ENCODE peak calls at places on chromosomes 12 and 14, in four cellular contexts. H, C, N and L are unnamed samples. For H3K4me1, the result is how much of the 10 kb centered on the place peaks cover.

GRCh38 chr14:73750161-73750901 is 36.1 kb upstream of the PNMA1 start:
- DNase-seq in H (peak), C (no peak), N (no peak), L (no peak)

GRCh38 chr12:79559591-79559990 is 131.2 kb downstream of the PAWR start:
- DNase-seq in H (no peak), C (no peak), N (no peak), L (no peak)

GRCh38 chr12:29634057-29634456 is 136.6 kb upstream of the OVCH1 start:
- DNase-seq in H (no peak), C (no peak), N (no peak), L (no peak)

GRCh38 chr12:48086327-48086726 is 19.6 kb downstream of the SENP1 start:
- DNase-seq in H (no peak), C (no peak), N (no peak), L (no peak)

GRCh38 chr14:99361596-99362220 is 89.7 kb upstream of the BCL11B start:
- DNase-seq in H (no peak), C (no peak), N (no peak), L (no peak)

GRCh38 chr14:56808314-56809201 is 1.7 kb downstream of the OTX2 start:
- DNase-seq in H (no peak), C (no peak), N (no peak), L (no peak)

GRCh38 chr14:29927596-29928341 is at the start of gene PRKD1:
- DNase-seq in H (peak), C (peak), N (peak), L (no peak)

GRCh38 chr14:100078997-100079561 is 13.9 kb downstream of the EVL start:
- DNase-seq in H (peak), C (no peak), N (no peak), L (no peak)

GRCh38 chr12:2247109-2247508 is 194.3 kb downstream of the CACNA1C start:
- DNase-seq in H (no peak), C (no peak), N (no peak), L (no peak)

GRCh38 chr14:39241637-39242036 is 7.9 kb downstream of the MIA2 start:
- DNase-seq in H (no peak), C (no peak), N (no peak), L (no peak)

GRCh38 chr12:118058881-118059644 is 1.9 kb downstream of the WSB2 start:
- DNase-seq in H (no peak), C (no peak), N (no peak), L (no peak)

GRCh38 chr14:77985235-77985634 is 184.9 kb upstream of the NRXN3 start:
- DNase-seq in H (no peak), C (no peak), N (no peak), L (no peak)

GRCh38 chr12:93759512-93760081 is 82.4 kb downstream of the CRADD start:
- DNase-seq in H (no peak), C (no peak), N (no peak), L (no peak)

GRCh38 chr14:69711065-69711464 is 55.9 kb upstream of the SRSF5 start:
- DNase-seq in H (peak), C (no peak), N (peak), L (no peak)

GRCh38 chr12:1488908-1489381 is 105.4 kb downstream of the FBXL14 start:
- DNase-seq in H (no peak), C (peak), N (no peak), L (no peak)

GRCh38 chr12:19431407-19432308 is 7.6 kb upstream of the AEBP2 start:
- DNase-seq in H (no peak), C (no peak), N (no peak), L (peak)

GRCh38 chr12:120669055-120669828 is 17.7 kb upstream of the MLEC start:
- DNase-seq in H (peak), C (peak), N (no peak), L (no peak)

GRCh38 chr12:2891240-2892053 is 756 bp downstream of the TULP3 start:
- DNase-seq in H (peak), C (peak), N (peak), L (peak)

GRCh38 chr12:111024205-111024794 is 103.9 kb upstream of the MYL2 start:
- DNase-seq in H (peak), C (no peak), N (peak), L (peak)

GRCh38 chr14:23449314-23449713 is 13.9 kb upstream of the MYH7 start:
- DNase-seq in H (peak), C (peak), N (no peak), L (no peak)

GRCh38 chr14:100824156-100824555 is 1.8 kb upstream of the MEG3 start:
- DNase-seq in H (no peak), C (no peak), N (peak), L (no peak)

GRCh38 chr12:19131020-19131431 is 1.5 kb downstream of the PLEKHA5 start:
- DNase-seq in H (peak), C (no peak), N (no peak), L (peak)

GRCh38 chr12:49808686-49809368 is 19.4 kb downstream of the NCKAP5L start:
- DNase-seq in H (no peak), C (peak), N (peak), L (no peak)

GRCh38 chr12:90899456-90900182 is 55.4 kb downstream of the CCER1 start:
- DNase-seq in H (no peak), C (no peak), N (no peak), L (no peak)

GRCh38 chr12:57343703-57344378 is 87.0 kb downstream of the R3HDM2 start:
- DNase-seq in H (no peak), C (no peak), N (no peak), L (no peak)

GRCh38 chr12:105427883-105428282 is 97.4 kb downstream of the C12orf75 start:
- DNase-seq in H (no peak), C (no peak), N (no peak), L (no peak)

GRCh38 chr14:26820101-26820500 is 222.3 kb upstream of the NOVA1 start:
- DNase-seq in H (no peak), C (no peak), N (no peak), L (no peak)

GRCh38 chr14:63375772-63376171 is 57.0 kb upstream of the GPHB5 start:
- DNase-seq in H (no peak), C (no peak), N (no peak), L (no peak)

GRCh38 chr14:83894519-83894918 is 1635.4 kb upstream of the FLRT2 start:
- DNase-seq in H (no peak), C (no peak), N (no peak), L (no peak)

GRCh38 chr12:1297639-1298038 is 296.7 kb downstream of the FBXL14 start:
- DNase-seq in H (no peak), C (no peak), N (no peak), L (no peak)

GRCh38 chr12:100706029-100706428 is 88.5 kb upstream of the ANO4 start:
- DNase-seq in H (no peak), C (no peak), N (no peak), L (no peak)

GRCh38 chr12:54421175-54421872 is 2.3 kb upstream of the ITGA5 start:
- DNase-seq in H (no peak), C (peak), N (peak), L (no peak)

GRCh38 chr12:89701606-89702206 is 6.9 kb downstream of the ATP2B1 start:
- DNase-seq in H (no peak), C (no peak), N (no peak), L (no peak)

GRCh38 chr12:57476162-57476992 is 3.3 kb downstream of the ARHGAP9 start:
- DNase-seq in H (no peak), C (no peak), N (no peak), L (no peak)

GRCh38 chr14:73655851-73656250 is 11.1 kb downstream of the DNAL1 start:
- DNase-seq in H (no peak), C (no peak), N (no peak), L (no peak)

GRCh38 chr12:69241444-69242092 is 2.2 kb downstream of the CPSF6 start:
- DNase-seq in H (no peak), C (no peak), N (no peak), L (no peak)
- H3K4me1 ChIP-seq in H (under half), C (under half), N (under half), L (under half)

GRCh38 chr14:104341532-104342434 is 203.4 kb downstream of the KIF26A start:
- DNase-seq in H (peak), C (no peak), N (no peak), L (peak)
- H3K4me3 ChIP-seq in H (no peak), C (no peak), N (no peak), L (no peak)

GRCh38 chr12:92130999-92131398 is 14.6 kb downstream of the BTG1 start:
- DNase-seq in H (no peak), C (no peak), N (no peak), L (no peak)

GRCh38 chr12:92133166-92133565 is 12.5 kb downstream of the BTG1 start:
- DNase-seq in H (no peak), C (no peak), N (no peak), L (no peak)

GRCh38 chr12:92128612-92129011 is 17.0 kb downstream of the BTG1 start:
- DNase-seq in H (no peak), C (no peak), N (no peak), L (no peak)

GRCh38 chr12:92132282-92132681 is 13.4 kb downstream of the BTG1 start:
- DNase-seq in H (no peak), C (no peak), N (no peak), L (no peak)

GRCh38 chr12:92129609-92130008 is 16.0 kb downstream of the BTG1 start:
- DNase-seq in H (no peak), C (no peak), N (no peak), L (no peak)
- H3K4me1 ChIP-seq in H (under half), C (under half), N (under half), L (under half)

DNA sequence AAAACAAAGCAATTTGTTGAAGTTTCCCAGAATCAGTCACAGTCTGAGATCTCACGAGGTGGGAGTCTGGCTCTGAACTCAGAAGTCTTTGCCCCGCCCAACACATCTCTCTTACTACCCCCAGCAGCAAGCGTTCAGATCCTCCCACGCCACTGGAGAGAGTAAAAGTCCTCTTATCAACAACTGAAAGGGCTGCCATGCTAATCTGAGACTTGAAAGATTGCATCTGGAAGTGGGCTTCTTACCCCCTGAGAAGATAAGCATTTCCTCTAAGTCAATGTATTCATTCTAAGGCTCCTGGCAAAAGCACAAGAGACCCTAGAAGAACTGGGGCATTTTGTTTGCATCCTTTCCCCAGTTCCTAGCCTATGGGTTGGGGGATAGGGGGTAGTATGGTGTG is 34.1 kb upstream of the STON2 start:
- DNase-seq in H (no peak), C (no peak), N (no peak), L (no peak)
- H3K4me3 ChIP-seq in H (no peak), C (no peak), N (no peak), L (no peak)

GRCh38 chr12:80711866-80712265 is 4.4 kb downstream of the MYF6 start:
- DNase-seq in H (no peak), C (no peak), N (no peak), L (no peak)
- H3K4me1 ChIP-seq in H (under half), C (under half), N (under half), L (under half)

GRCh38 chr12:126193190-126193589 is 1128.0 kb downstream of the AACS start:
- DNase-seq in H (no peak), C (no peak), N (no peak), L (no peak)

GRCh38 chr12:126189856-126190255 is 1124.6 kb downstream of the AACS start:
- DNase-seq in H (no peak), C (no peak), N (no peak), L (no peak)

GRCh38 chr12:126191037-126191891 is 1126.0 kb downstream of the AACS start:
- DNase-seq in H (no peak), C (no peak), N (no peak), L (no peak)

GRCh38 chr12:126196263-126196662 is 1131.0 kb downstream of the AACS start:
- DNase-seq in H (no peak), C (no peak), N (no peak), L (no peak)

GRCh38 chr12:126191949-126192348 is 1126.7 kb downstream of the AACS start:
- DNase-seq in H (no peak), C (no peak), N (no peak), L (no peak)
- H3K4me3 ChIP-seq in H (no peak), C (no peak), N (no peak), L (no peak)

DNA sequence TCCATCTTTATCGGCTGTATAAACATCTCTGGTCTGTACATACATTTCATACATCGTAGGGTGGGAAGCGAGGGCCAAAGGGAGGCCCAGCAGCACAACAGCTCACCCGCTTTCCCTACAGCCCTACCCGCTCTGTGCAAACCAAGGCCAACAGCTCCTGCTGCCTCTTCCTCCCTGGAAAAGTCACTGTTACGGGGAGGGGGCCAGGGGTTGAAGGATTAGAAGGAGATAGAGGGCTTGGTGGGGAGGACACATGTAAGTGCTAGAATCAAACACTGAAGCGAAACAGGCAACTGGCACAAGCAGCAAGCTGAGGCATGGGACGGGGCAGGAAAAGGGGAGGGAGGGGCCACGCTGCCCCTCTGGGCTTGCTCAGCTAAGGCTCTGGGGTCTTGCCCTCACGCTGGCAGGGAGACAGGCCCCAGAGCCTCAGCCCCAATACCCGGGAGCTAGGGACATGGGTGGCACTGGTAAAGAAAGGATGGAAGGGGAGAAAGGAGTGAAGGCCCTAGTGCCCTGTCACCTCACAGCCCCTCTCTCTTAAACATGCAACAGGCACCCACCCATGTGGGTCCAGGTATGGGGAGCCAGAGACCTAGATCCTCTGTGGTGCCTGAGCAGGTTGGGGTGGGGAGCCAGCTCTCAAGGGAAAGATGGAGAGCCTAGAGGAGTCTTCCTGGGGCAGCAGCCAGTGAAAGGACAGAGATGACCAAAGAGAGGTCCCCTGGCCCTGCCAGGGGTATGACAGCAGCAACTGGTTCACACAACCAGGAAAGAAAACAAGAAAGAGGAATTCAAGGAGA is 14.4 kb downstream of the SPRYD3 start:
- DNase-seq in H (no peak), C (peak), N (peak), L (no peak)
- H3K4me1 ChIP-seq in H (under half), C (under half), N (under half), L (under half)

GRCh38 chr14:93971635-93972027 is 4.7 kb downstream of the ASB2 start:
- DNase-seq in H (no peak), C (no peak), N (no peak), L (no peak)
- H3K4me3 ChIP-seq in H (no peak), C (peak), N (peak), L (no peak)

GRCh38 chr14:68506021-68506644 is 286.7 kb downstream of the ZFP36L1 start:
- DNase-seq in H (no peak), C (no peak), N (no peak), L (no peak)

GRCh38 chr14:68509188-68509953 is 283.5 kb downstream of the ZFP36L1 start:
- DNase-seq in H (no peak), C (no peak), N (no peak), L (no peak)

GRCh38 chr14:68508581-68508980 is 284.3 kb downstream of the ZFP36L1 start:
- DNase-seq in H (no peak), C (no peak), N (no peak), L (no peak)

GRCh38 chr14:68506645-68507405 is 286.0 kb downstream of the ZFP36L1 start:
- DNase-seq in H (no peak), C (no peak), N (no peak), L (no peak)

GRCh38 chr14:68507544-68508081 is 285.3 kb downstream of the ZFP36L1 start:
- DNase-seq in H (no peak), C (no peak), N (no peak), L (no peak)
- H3K4me1 ChIP-seq in H (under half), C (under half), N (under half), L (under half)